ENCODE peak calls at places on chromosome 2, in four cellular contexts. V, F, B and S are unnamed samples.

GRCh38 chr2:26700078-26700477 is 7.6 kb downstream of the KCNK3 start:
- DNase-seq in B (no peak), V (no peak), F (no peak), S (no peak)

GRCh38 chr2:211371465-211371864 is 815.1 kb downstream of the CPS1 start:
- DNase-seq in B (no peak), V (no peak), F (no peak), S (no peak)

GRCh38 chr2:25042321-25043240 is 705 bp downstream of the EFR3B start:
- DNase-seq in F (peak; percentile 24), V (peak; percentile 18), B (peak; percentile 35), S (no peak)

GRCh38 chr2:109724533-109725460 is 69.3 kb upstream of the RGPD5 start:
- DNase-seq in F (no peak), V (no peak), B (no peak), S (no peak)

GRCh38 chr2:235051436-235052260 is 99.8 kb downstream of the SH3BP4 start:
- DNase-seq in F (no peak), V (no peak), B (peak; percentile 58), S (no peak)

GRCh38 chr2:121648611-121649401 is 456 bp downstream of the CLASP1 start:
- DNase-seq in V (peak; percentile 66), B (peak; percentile 73), F (peak; percentile 64), S (no peak)

GRCh38 chr2:49465157-49465831 is 311.0 kb upstream of the FSHR start:
- DNase-seq in B (no peak), F (no peak), V (no peak), S (no peak)

GRCh38 chr2:6896930-6897759 is 19.6 kb downstream of the RSAD2 start:
- DNase-seq in B (peak; percentile 40), F (no peak), V (peak; percentile 64), S (no peak)

GRCh38 chr2:121873870-121874269 is 118.4 kb downstream of the TSN start:
- DNase-seq in V (no peak), B (no peak), F (no peak), S (no peak)

GRCh38 chr2:190443778-190444481 is 35.8 kb downstream of the MFSD6 start:
- DNase-seq in F (no peak), B (peak; percentile 50), V (peak; percentile 69), S (no peak)

GRCh38 chr2:237279012-237279768 is 134.8 kb downstream of the COL6A3 start:
- DNase-seq in F (no peak), B (no peak), V (no peak), S (no peak)

GRCh38 chr2:25305809-25306208 is 35.9 kb downstream of the DNMT3A start:
- DNase-seq in V (no peak), F (no peak), B (no peak), S (no peak)

GRCh38 chr2:69652206-69652605 is 8.7 kb upstream of the AAK1 start:
- DNase-seq in F (no peak), V (peak; percentile 56), B (peak; percentile 90), S (no peak)

GRCh38 chr2:223588251-223588650 is 13.9 kb downstream of the SCG2 start:
- DNase-seq in V (no peak), B (no peak), F (no peak), S (no peak)

GRCh38 chr2:232438951-232439757 is 16.8 kb upstream of the ALPI start:
- DNase-seq in B (no peak), F (peak; percentile 74), V (peak; percentile 14), S (no peak)

GRCh38 chr2:33583194-33583938 is 15.7 kb downstream of the FAM98A start:
- DNase-seq in V (peak; percentile 70), F (peak; percentile 7), B (no peak), S (no peak)

GRCh38 chr2:19675003-19675629 is 226.7 kb downstream of the TTC32 start:
- DNase-seq in B (no peak), F (no peak), V (no peak), S (no peak)

GRCh38 chr2:188937228-188938220 is 36.6 kb upstream of the COL3A1 start:
- DNase-seq in V (peak; percentile 89), B (peak; percentile 51), F (no peak), S (no peak)

GRCh38 chr2:134919360-134920210 is 963 bp downstream of the CCNT2 start:
- DNase-seq in V (peak; percentile 26), F (no peak), B (peak; percentile 23), S (peak; percentile 20)

GRCh38 chr2:179538406-179538805 is 273.8 kb upstream of the SESTD1 start:
- DNase-seq in B (peak; percentile 21), F (no peak), V (peak; percentile 39), S (no peak)

GRCh38 chr2:235521844-235522243 is 28.0 kb downstream of the AGAP1 start:
- DNase-seq in F (no peak), V (peak; percentile 25), B (peak; percentile 5), S (no peak)

GRCh38 chr2:133657591-133657990 is 89.3 kb upstream of the NCKAP5 start:
- DNase-seq in B (peak; percentile 90), V (no peak), F (no peak), S (no peak)

GRCh38 chr2:205720451-205720902 is 38.2 kb downstream of the NRP2 start:
- DNase-seq in B (no peak), V (no peak), F (no peak), S (no peak)

GRCh38 chr2:109715302-109715937 is 78.7 kb upstream of the RGPD5 start:
- DNase-seq in F (peak; percentile 45), B (peak; percentile 26), V (peak; percentile 28), S (no peak)

DNA sequence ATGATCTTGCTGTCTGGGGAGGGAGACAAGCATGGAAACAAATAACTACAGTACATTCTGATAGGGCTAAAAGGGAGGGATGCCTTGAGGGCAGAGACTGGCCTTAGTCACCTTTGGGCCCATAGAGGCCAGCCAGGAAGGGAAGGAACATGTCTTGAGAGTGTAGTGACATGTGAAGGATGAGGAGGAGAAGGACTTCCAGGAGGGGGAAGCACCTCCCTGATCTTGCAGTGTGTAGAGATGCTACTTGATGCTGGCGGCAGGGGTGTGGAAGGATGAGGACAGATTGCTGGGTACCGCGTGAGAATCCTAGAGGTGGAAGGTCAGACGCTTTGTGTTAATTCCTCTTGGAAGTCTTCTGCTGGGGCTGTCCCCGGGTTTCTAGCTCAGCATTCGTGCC is 13.1 kb downstream of the TET3 start:
- DNase-seq in V (no peak), B (no peak), F (no peak), S (no peak)
- TF ChIP-seq CTCF in V (no peak), B (no peak), F (no peak), S (no peak)

DNA sequence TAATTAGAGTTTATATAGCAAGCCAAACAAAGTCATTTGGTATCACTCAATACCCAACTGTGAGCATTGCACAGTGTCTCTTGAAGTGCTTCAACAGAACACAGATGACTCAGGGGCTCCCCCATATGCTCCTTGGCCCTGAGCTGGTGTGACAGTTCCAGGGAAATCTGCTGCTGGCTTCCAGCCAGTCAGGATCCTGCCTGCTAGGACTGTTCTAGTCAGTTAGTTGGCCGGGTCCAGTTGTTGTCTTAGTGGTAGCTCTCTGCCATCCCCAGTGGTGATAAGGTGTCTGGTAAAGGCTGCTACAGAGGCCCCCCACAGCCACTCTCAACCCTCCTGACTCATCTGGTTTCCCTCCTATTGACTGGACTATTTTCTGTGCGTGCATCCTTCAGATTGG is 100.3 kb downstream of the IRS1 start:
- DNase-seq in B (peak; percentile 46), V (peak; percentile 61), F (no peak), S (peak; percentile 49)
- TF ChIP-seq CTCF in B (no peak), V (no peak), F (no peak), S (no peak)

GRCh38 chr2:46578966-46579365 is 99.6 kb downstream of the TMEM247 start:
- DNase-seq in V (no peak), B (no peak), F (no peak), S (no peak)

GRCh38 chr2:46574457-46575354 is 95.3 kb downstream of the TMEM247 start:
- DNase-seq in V (no peak), B (no peak), F (no peak), S (no peak)

GRCh38 chr2:46575467-46575866 is 96.1 kb downstream of the TMEM247 start:
- DNase-seq in V (no peak), B (no peak), F (no peak), S (no peak)

GRCh38 chr2:46584134-46584533 is 104.8 kb downstream of the TMEM247 start:
- DNase-seq in F (no peak), B (no peak), V (no peak), S (no peak)

DNA sequence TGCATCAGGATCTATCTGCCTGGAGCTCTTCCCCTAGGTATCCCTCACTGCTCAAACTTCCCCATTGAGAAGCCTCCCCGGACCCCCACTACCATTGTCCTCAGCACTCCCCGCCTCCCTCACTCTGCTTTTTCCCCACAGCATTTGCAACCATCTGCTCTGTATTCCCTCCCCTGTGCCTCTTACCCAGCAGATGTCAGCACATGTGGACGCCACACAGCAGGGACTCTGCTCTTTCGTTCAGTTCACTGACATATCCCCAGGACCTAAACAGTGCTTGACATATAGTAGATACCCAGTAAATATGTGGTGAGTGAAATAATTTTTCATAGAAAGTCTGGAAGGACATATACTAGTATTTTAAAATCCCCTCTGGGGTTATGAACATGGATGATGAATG is 101.1 kb downstream of the TMEM247 start:
- DNase-seq in B (no peak), V (no peak), F (no peak), S (no peak)
- TF ChIP-seq CTCF in B (no peak), V (no peak), F (no peak), S (no peak)

GRCh38 chr2:177056540-177056939 is 156.1 kb upstream of the HNRNPA3 start:
- DNase-seq in B (no peak), V (no peak), F (no peak), S (peak; percentile 34)
- TF ChIP-seq CTCF in B (peak; percentile 22), V (peak; percentile 13), F (no peak), S (no peak)

GRCh38 chr2:57701391-57701791 is 345.2 kb upstream of the VRK2 start:
- DNase-seq in B (peak; percentile 53), F (no peak), V (no peak), S (no peak)
- TF ChIP-seq CTCF in B (no peak), F (no peak), V (no peak), S (no peak)

DNA sequence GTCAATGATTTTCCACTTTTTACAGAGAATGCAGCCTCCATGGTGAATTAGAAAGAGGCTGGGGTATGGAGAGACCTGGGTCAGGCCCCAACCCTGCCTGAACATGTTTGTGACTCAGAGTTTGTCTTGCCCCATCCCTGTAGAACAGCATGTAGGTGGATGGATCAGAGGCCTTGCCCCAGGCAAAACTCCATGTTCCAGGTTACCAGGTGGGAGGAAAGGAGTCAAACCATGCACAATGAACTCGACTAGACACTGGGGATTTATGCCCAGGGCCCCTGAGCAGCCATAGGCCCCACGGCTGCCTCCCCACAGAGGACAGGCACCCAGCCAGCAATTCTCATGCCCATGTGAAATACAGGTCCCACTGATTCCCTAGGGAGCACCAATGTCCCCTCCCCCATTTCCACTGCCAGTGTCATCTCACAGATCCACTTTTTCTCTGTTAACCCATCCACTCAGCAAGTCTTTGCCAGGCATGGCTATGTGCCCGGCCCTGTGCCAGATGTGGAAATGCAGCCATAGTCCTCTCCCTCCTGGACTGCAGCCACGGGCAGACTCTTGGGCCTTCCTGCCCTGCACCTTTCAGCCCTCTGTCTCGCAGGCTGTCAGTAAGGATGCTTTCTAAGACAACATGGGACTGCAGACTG is 737.8 kb upstream of the HS6ST1 start:
- DNase-seq in F (no peak), B (no peak), V (no peak), S (no peak)
- TF ChIP-seq CTCF in F (no peak), B (no peak), V (no peak), S (no peak)

GRCh38 chr2:185608799-185609198 is 129.8 kb upstream of the FSIP2 start:
- DNase-seq in V (peak; percentile 3), B (peak; percentile 18), F (peak; percentile 28), S (no peak)
- TF ChIP-seq CTCF in V (no peak), B (no peak), F (no peak), S (no peak)

GRCh38 chr2:207473203-207473865 is 56.4 kb upstream of the CREB1 start:
- DNase-seq in F (no peak), B (peak; percentile 82), V (peak; percentile 92), S (peak; percentile 51)
- TF ChIP-seq CTCF in F (peak; percentile 20), B (peak; percentile 91), V (peak; percentile 87), S (peak; percentile 74)